ENCODE peak calls at places on chromosome 11, in four cellular contexts. N is breast epithelium, L is gastrocnemius medialis, K is body of pancreas. D is an unnamed sample.

GRCh38 chr11:89922195-89922660 is at the start of gene TRIM49D1:
- DNase-seq in N (no peak), L (no peak), K (no peak), D (peak; percentile 16)

GRCh38 chr11:120174866-120175265 is 36.0 kb upstream of the OAF start:
- DNase-seq in N (no peak), L (no peak), K (no peak), D (no peak)

GRCh38 chr11:83709434-83709833 is 423.3 kb upstream of the CCDC90B start:
- DNase-seq in N (no peak), L (no peak), K (no peak), D (no peak)

GRCh38 chr11:135019343-135019742 is 607.3 kb upstream of the B3GAT1 start:
- DNase-seq in N (no peak), L (no peak), K (no peak), D (no peak)

GRCh38 chr11:14645985-14646900 is 2.6 kb downstream of the PDE3B start:
- DNase-seq in N (no peak), L (no peak), K (no peak), D (no peak)

GRCh38 chr11:76656087-76656531 is 14.4 kb downstream of the LRRC32 start:
- DNase-seq in N (no peak), L (no peak), K (no peak), D (no peak)

GRCh38 chr11:8810331-8811301 is 100.4 kb upstream of the AKIP1 start:
- DNase-seq in N (peak; percentile 79), L (peak; percentile 57), K (peak; percentile 89), D (peak; percentile 74)

GRCh38 chr11:66639066-66639813 is 737 bp downstream of the RBM4 start:
- DNase-seq in N (no peak), L (no peak), K (no peak), D (no peak)

GRCh38 chr11:79076526-79077115 is 364.2 kb downstream of the TENM4 start:
- DNase-seq in N (no peak), L (no peak), K (peak; percentile 70), D (no peak)

GRCh38 chr11:119055901-119056300 is 1.1 kb downstream of the HYOU1 start:
- DNase-seq in N (no peak), L (no peak), K (no peak), D (no peak)

GRCh38 chr11:128222245-128222959 is 365.0 kb downstream of the ETS1 start:
- DNase-seq in N (no peak), L (no peak), K (no peak), D (no peak)

GRCh38 chr11:36060926-36061325 is 117.1 kb downstream of the LDLRAD3 start:
- DNase-seq in N (no peak), L (no peak), K (no peak), D (no peak)

GRCh38 chr11:15161746-15162145 is 47.0 kb downstream of the INSC start:
- DNase-seq in N (no peak), L (no peak), K (no peak), D (no peak)

GRCh38 chr11:31001432-31001831 is 368.1 kb downstream of the DCDC1 start:
- DNase-seq in N (no peak), L (no peak), K (no peak), D (no peak)

GRCh38 chr11:10355257-10355661 is 50.4 kb downstream of the ADM start:
- DNase-seq in N (no peak), L (no peak), K (no peak), D (no peak)

GRCh38 chr11:72227316-72228228 is 3.0 kb downstream of the INPPL1 start:
- DNase-seq in N (peak; percentile 25), L (no peak), K (no peak), D (peak; percentile 27)

GRCh38 chr11:121841487-121842167 is 274.4 kb downstream of the BLID start:
- DNase-seq in N (no peak), L (no peak), K (peak; percentile 10), D (no peak)

GRCh38 chr11:79336740-79337517 is 103.9 kb downstream of the TENM4 start:
- DNase-seq in N (no peak), L (no peak), K (no peak), D (no peak)

GRCh38 chr11:33015621-33016551 is at the start of gene DEPDC7:
- DNase-seq in N (peak; percentile 58), L (peak; percentile 74), K (peak; percentile 97), D (peak; percentile 85)

GRCh38 chr11:27464155-27464759 is 8.3 kb downstream of the LGR4 start:
- DNase-seq in N (peak; percentile 41), L (no peak), K (peak; percentile 64), D (no peak)

GRCh38 chr11:46631676-46632075 is 14.3 kb downstream of the ATG13 start:
- DNase-seq in N (no peak), L (no peak), K (no peak), D (no peak)

GRCh38 chr11:35344990-35345655 is 74.2 kb downstream of the SLC1A2 start:
- DNase-seq in N (no peak), L (peak; percentile 35), K (no peak), D (peak; percentile 30)

GRCh38 chr11:89381094-89381493 is 110.1 kb downstream of the NOX4 start:
- DNase-seq in N (no peak), L (no peak), K (no peak), D (no peak)

GRCh38 chr11:62556872-62557631 is 10.4 kb upstream of the AHNAK start:
- DNase-seq in N (no peak), L (no peak), K (no peak), D (no peak)

GRCh38 chr11:34721646-34722045 is 100.8 kb downstream of the EHF start:
- DNase-seq in N (no peak), L (no peak), K (no peak), D (no peak)

GRCh38 chr11:704799-705645 is 1.0 kb upstream of the EPS8L2 start:
- DNase-seq in N (peak; percentile 65), L (no peak), K (peak; percentile 94), D (peak; percentile 85)
- H3K27me3 ChIP-seq in N (no peaks in the 10 kb centered on the region), L (peaks cover 26% of the 10 kb centered on the region), K (no peaks in the 10 kb centered on the region), D (no peaks in the 10 kb centered on the region)

GRCh38 chr11:1964348-1964747 is 17.2 kb downstream of the MRPL23 start:
- DNase-seq in N (no peak), L (no peak), K (no peak), D (no peak)
- TF ChIP-seq CTCF in N (no peak), L (no peak), K (no peak), D (no peak)

DNA sequence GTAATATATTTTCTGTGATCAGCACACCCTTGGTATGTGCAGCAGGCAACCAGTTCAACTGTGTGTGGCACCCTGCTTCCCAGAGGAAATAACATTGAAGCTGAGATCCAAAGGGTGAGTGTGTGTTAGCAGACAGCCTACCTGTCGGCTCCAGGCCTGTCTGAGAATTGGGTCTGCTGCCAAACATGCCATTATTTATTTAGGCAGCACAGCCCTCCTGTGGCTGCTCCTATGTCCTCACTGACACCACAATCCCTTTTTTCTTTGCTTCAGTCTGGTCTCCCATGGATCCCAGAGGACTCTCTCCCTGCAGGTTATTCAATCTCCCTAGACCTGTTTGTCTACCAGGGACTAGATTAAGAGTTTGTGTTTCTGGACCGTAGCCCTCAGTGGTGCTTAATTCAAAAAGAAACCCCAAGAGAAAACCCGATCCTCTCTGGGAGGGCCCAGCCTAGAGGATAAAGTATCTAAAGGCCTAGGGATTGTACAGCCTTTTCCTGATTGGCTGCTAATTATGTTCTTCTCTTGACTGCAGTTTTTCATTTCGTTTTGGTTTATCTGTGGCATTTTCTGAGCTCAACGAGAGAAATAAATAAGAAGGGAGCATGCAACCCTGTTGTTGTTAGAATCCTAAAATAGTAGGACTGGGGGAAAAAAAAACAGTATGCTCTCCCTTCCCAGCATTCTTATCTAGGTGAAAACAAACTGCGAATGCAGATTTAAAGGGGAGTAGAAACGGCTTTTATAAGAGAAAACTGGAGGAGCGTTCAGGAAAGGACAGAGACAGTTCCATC is 24.1 kb downstream of the KCNE3 start:
- DNase-seq in N (peak; percentile 70), L (no peak), K (peak; percentile 87), D (peak; percentile 46)
- H3K27me3 ChIP-seq in N (no peaks in the 10 kb centered on the region), L (no peaks in the 10 kb centered on the region), K (no peaks in the 10 kb centered on the region), D (no peaks in the 10 kb centered on the region)

GRCh38 chr11:96155627-96156378 is 187.2 kb downstream of the MAML2 start:
- DNase-seq in N (peak; percentile 60), L (peak; percentile 59), K (peak; percentile 58), D (peak; percentile 53)
- TF ChIP-seq CTCF in N (peak; percentile 17), L (no peak), K (no peak), D (no peak)

GRCh38 chr11:69699213-69699612 is 4.6 kb downstream of the FGF19 start:
- DNase-seq in N (no peak), L (no peak), K (no peak), D (no peak)

GRCh38 chr11:69697861-69698260 is 6.0 kb downstream of the FGF19 start:
- DNase-seq in N (no peak), L (no peak), K (no peak), D (no peak)

GRCh38 chr11:69698362-69698761 is 5.5 kb downstream of the FGF19 start:
- DNase-seq in N (no peak), L (no peak), K (no peak), D (no peak)

GRCh38 chr11:69696749-69697488 is 6.9 kb downstream of the FGF19 start:
- DNase-seq in N (no peak), L (no peak), K (no peak), D (no peak)

DNA sequence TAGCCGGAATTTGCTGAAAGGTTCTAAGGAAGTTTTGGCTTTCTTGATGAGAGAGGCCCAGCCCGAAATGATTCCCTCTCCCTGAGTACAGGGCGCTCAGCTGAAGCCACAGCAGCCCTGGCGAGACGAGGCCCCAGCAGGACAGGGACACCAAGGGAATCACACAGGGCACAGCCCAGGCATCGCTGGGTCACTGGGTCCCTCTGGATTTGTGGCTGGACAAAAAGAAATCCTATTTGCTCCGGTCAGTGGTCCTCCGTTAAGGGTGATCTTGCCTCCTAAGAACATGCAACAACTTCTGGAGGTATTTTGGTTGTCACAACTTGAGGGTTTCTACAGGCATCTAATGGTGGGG is 6.4 kb downstream of the FGF19 start:
- DNase-seq in N (no peak), L (no peak), K (no peak), D (no peak)
- H3K27me3 ChIP-seq in N (peaks cover 40% of the 10 kb centered on the region), L (peaks cover 27% of the 10 kb centered on the region), K (no peaks in the 10 kb centered on the region), D (no peaks in the 10 kb centered on the region)

GRCh38 chr11:16191212-16191851 is 165.0 kb downstream of the SOX6 start:
- DNase-seq in N (no peak), L (no peak), K (no peak), D (no peak)
- TF ChIP-seq CTCF in N (no peak), L (no peak), K (peak; percentile 11), D (no peak)